ENCODE peak calls at places on chromosomes 12 and 14, in nine cellular contexts. A, D, E, C, S, G, T, U and Y are unnamed samples.

GRCh38 chr12:113007166-113007565 is 28.8 kb downstream of the OAS2 start:
- DNase-seq in E (no peak), C (no peak), G (peak), S (peak), A (no peak), D (peak), T (no peak), U (no peak), Y (no peak)

GRCh38 chr12:3770891-3771290 is 18.0 kb upstream of the CRACR2A start:
- DNase-seq in G (peak), D (peak), S (no peak), C (no peak), A (no peak), U (no peak), T (no peak), E (no peak), Y (no peak)

GRCh38 chr12:27474344-27474743 is 27.8 kb downstream of the SMCO2 start:
- DNase-seq in G (peak), T (no peak), A (no peak), C (no peak), U (no peak), S (no peak), E (no peak), D (peak), Y (no peak)

GRCh38 chr12:13980548-13981295 is 680 bp downstream of the GRIN2B start:
- DNase-seq in E (no peak), D (no peak), T (peak), U (no peak), C (no peak), S (no peak), G (no peak), A (peak), Y (no peak)

GRCh38 chr12:81492131-81492720 is 266.9 kb downstream of the PPFIA2 start:
- DNase-seq in S (no peak), T (no peak), A (no peak), E (no peak), D (peak), C (no peak), U (no peak), G (peak), Y (no peak)

GRCh38 chr14:51869426-51870113 is 9.2 kb downstream of the GNG2 start:
- DNase-seq in T (no peak), C (no peak), A (no peak), D (no peak), U (no peak), E (no peak), G (no peak), S (no peak), Y (no peak)

GRCh38 chr12:67832155-67832554 is 157.1 kb upstream of the IFNG-AS1 start:
- DNase-seq in S (no peak), C (no peak), U (no peak), E (no peak), D (no peak), T (no peak), A (no peak), G (no peak), Y (no peak)

GRCh38 chr12:31504625-31505222 is 86.2 kb downstream of the DENND5B start:
- DNase-seq in D (no peak), U (no peak), S (no peak), T (no peak), G (no peak), C (no peak), A (no peak), E (no peak), Y (no peak)

GRCh38 chr12:92629349-92630065 is 73.3 kb upstream of the PLEKHG7 start:
- DNase-seq in C (no peak), U (no peak), E (no peak), G (no peak), D (no peak), A (no peak), S (no peak), T (peak), Y (no peak)

GRCh38 chr12:9024512-9024911 is 35.2 kb downstream of the KLRG1 start:
- DNase-seq in A (no peak), G (no peak), T (no peak), S (no peak), U (no peak), C (no peak), D (no peak), E (no peak), Y (no peak)

GRCh38 chr14:25622752-25623151 is 572.8 kb upstream of the STXBP6 start:
- DNase-seq in G (no peak), C (peak), D (no peak), U (no peak), T (no peak), S (no peak), E (no peak), A (no peak), Y (no peak)

GRCh38 chr14:102530828-102531478 is 21.4 kb upstream of the ANKRD9 start:
- DNase-seq in C (no peak), A (no peak), S (no peak), G (peak), D (no peak), U (no peak), E (peak), T (no peak), Y (peak)

GRCh38 chr12:109710279-109710746 is 3.3 kb upstream of the FAM222A start:
- DNase-seq in A (no peak), S (no peak), U (no peak), G (no peak), E (no peak), D (no peak), T (no peak), C (no peak), Y (no peak)

GRCh38 chr12:114902665-114903393 is 218.9 kb upstream of the TBX3 start:
- DNase-seq in G (no peak), E (no peak), U (no peak), S (no peak), D (peak), A (no peak), T (no peak), C (no peak), Y (no peak)

GRCh38 chr12:75981773-75982564 is 49.6 kb downstream of the PHLDA1 start:
- DNase-seq in U (no peak), T (no peak), G (no peak), C (no peak), E (no peak), D (peak), A (no peak), S (peak), Y (no peak)